ENCODE peak calls at places on chromosomes 16 and 17, in six cellular contexts. N is left ventricle myocardium inferior, X is adrenal gland, Y is colonic mucosa, G is lung, R is lower lobe of right lung. F is an unnamed sample.

GRCh38 chr17:1304962-1305361 is 25.5 kb downstream of the TRARG1 start:
- DNase-seq in N (no peak), R (no peak), G (no peak), Y (no peak), X (no peak), F (no peak)

GRCh38 chr16:68041783-68042182 is 18.7 kb downstream of the DUS2 start:
- DNase-seq in R (no peak), Y (no peak), G (no peak), X (no peak), N (no peak), F (no peak)

GRCh38 chr16:77234611-77235010 is 35.4 kb downstream of the SYCE1L start:
- DNase-seq in G (no peak), Y (no peak), X (no peak), N (no peak), R (no peak), F (no peak)

GRCh38 chr17:49565948-49566491 is 9.7 kb upstream of the NXPH3 start:
- DNase-seq in X (peak; percentile 49), Y (no peak), R (peak; percentile 88), G (peak; percentile 89), N (peak; percentile 74), F (peak; percentile 87)

GRCh38 chr17:66976379-66976663 is 11.8 kb downstream of the CACNG4 start:
- DNase-seq in R (no peak), N (no peak), Y (no peak), X (no peak), G (no peak), F (no peak)

GRCh38 chr16:30722443-30722842 is 23.5 kb downstream of the SRCAP start:
- DNase-seq in N (no peak), X (no peak), Y (no peak), G (no peak), R (no peak), F (no peak)

GRCh38 chr17:27494192-27495091 is 38.2 kb downstream of the KSR1 start:
- DNase-seq in X (peak; percentile 89), N (peak; percentile 67), R (peak; percentile 86), Y (peak; percentile 93), G (peak; percentile 83), F (peak; percentile 87)

GRCh38 chr16:87654826-87655225 is 52.5 kb downstream of the JPH3 start:
- DNase-seq in X (no peak), Y (no peak), R (no peak), N (no peak), G (no peak), F (no peak)

DNA sequence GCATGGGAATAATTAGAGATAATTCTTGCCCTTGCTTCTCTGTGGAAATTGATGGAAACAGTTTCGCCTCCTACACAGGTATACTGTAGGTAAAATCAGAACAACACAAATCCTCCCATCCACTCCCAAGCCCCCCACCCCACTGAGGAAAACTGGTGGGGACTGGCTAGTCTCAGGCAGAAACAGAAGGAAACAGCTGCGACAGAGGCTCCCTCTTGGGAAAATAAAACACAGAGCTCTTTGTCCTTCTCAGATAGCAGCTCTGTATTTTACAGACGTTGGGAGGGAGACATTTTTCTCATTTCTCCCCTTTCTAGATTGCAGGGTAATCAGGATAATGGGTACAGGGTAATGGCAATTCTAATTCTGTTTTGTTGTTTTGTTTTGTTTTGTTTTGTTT is 1.1 kb downstream of the SLFN13 start:
- DNase-seq in N (no peak), Y (no peak), G (no peak), R (no peak), X (no peak), F (no peak)
- H3K4me1 ChIP-seq in N (peaks cover 25% of the 10 kb centered on the region), Y (no peaks in the 10 kb centered on the region), G (peaks cover 5% of the 10 kb centered on the region), R (peaks cover 14% of the 10 kb centered on the region), X (no peaks in the 10 kb centered on the region), F (no peaks in the 10 kb centered on the region)

DNA sequence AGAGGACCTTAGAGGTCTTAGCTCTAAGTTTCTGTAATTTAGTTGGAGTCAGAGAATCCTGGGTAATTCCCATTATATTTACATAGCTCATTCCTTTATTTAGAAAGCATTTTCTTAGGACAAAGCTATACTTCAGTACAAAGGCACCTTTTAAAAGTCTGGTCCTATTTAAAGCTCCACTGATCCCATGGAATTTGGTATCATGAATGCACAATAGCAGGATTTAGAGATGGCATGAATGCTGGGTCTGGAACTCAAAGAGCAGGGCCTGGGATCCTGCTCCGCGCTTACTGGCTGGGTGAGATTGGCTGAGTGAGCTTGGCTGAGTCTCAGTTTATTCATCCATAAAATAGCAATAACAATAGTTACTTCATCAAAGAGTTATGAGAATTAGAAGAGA is 4.8 kb downstream of the KRT23 start:
- DNase-seq in G (no peak), R (no peak), Y (no peak), N (no peak), X (no peak), F (no peak)
- H3K4me1 ChIP-seq in G (no peaks in the 10 kb centered on the region), R (no peaks in the 10 kb centered on the region), Y (no peaks in the 10 kb centered on the region), N (no peaks in the 10 kb centered on the region), X (no peaks in the 10 kb centered on the region), F (no peaks in the 10 kb centered on the region)

GRCh38 chr16:66906916-66907836 is 11.5 kb downstream of the CDH16 start:
- DNase-seq in N (no peak), Y (no peak), X (no peak), G (no peak), R (peak; percentile 21), F (no peak)
- H3K4me1 ChIP-seq in N (peaks cover 45% of the 10 kb centered on the region), Y (no peaks in the 10 kb centered on the region), X (peaks cover 10% of the 10 kb centered on the region), G (peaks cover 7% of the 10 kb centered on the region), R (peaks cover 21% of the 10 kb centered on the region), F (peaks cover 44% of the 10 kb centered on the region)

GRCh38 chr17:8051831-8052230 is 13.0 kb downstream of the ALOX15B start:
- DNase-seq in R (no peak), G (no peak), X (no peak), N (no peak), Y (no peak), F (no peak)

GRCh38 chr17:8055851-8056231 is 17.0 kb downstream of the ALOX15B start:
- DNase-seq in G (no peak), X (no peak), Y (no peak), R (peak; percentile 45), N (no peak), F (no peak)

GRCh38 chr17:8052256-8053252 is 13.7 kb downstream of the ALOX15B start:
- DNase-seq in G (no peak), N (no peak), Y (no peak), X (no peak), R (no peak), F (no peak)

GRCh38 chr17:8056232-8056975 is 17.5 kb downstream of the ALOX15B start:
- DNase-seq in X (peak; percentile 44), Y (peak; percentile 36), G (peak; percentile 80), N (no peak), R (peak; percentile 81), F (peak; percentile 81)

DNA sequence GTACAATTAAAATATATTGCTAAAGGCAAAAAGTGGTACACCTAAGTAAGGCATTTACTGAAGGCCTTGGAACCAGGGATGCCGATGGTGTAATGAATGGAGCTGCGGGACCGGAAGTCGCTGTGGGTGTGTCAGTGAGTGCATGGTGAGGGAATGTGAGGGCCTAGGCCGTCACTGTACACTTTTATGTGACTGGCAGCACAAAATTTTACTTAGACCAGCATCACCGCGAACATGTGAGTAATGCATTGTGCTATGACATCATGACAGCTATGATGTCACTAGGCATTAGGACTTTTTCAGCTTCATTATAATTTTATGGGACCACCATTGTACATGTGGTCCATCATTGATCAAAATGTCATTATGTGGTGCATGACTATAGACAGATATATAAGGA is 14.7 kb downstream of the ALOX15B start:
- DNase-seq in R (no peak), N (no peak), X (no peak), G (no peak), Y (no peak), F (no peak)
- H3K4me1 ChIP-seq in R (peaks cover 25% of the 10 kb centered on the region), N (no peaks in the 10 kb centered on the region), X (no peaks in the 10 kb centered on the region), G (peaks cover 2% of the 10 kb centered on the region), Y (no peaks in the 10 kb centered on the region), F (peaks cover 18% of the 10 kb centered on the region)

DNA sequence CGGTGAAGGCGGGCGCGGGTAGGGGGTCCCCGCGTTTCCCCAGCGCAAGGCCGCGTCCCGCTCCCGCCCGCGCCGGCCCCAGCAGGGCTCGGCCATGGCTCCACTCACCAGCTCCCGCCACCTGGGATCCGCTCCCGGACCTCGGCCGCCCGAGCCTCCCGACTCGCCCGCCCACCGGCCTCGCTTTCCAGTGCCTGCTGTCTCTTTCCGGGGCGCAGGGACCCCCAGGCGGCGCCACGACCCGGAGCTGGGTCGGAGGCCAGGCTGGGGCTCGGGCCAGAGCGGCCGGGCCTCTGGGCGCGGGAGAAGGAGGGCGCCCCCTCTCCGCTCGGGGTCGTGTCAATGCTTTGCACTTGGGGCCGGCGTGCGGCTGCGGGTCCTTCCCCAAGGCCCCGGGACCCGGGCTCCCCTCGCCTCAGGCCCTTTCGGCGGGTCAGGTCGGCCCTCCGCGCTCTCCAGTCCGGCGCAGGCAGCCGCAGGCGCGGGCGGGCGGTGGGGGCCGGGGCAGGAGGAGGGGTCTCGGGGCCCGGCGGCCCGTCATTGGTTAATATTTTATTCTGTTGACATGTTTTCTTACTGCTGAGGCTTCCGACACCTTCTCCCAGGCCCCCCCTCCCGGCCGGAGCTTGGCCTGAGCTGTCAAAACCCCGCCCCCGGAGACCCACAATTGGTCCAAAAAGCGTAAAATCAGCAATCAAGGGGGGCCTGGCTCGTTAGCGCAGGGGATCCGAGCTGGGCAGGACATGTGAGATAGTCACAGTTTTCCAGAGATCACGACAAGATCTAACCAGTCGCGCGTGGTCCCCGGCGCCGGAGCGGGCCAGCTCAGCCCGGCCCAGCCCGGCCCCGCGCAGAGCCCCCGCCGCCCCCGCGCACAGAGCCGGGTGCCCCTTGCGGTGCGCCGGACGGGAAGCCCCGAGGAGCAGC is at the start of gene TBX2:
- DNase-seq in R (peak; percentile 71), N (peak; percentile 88), G (peak; percentile 74), X (peak; percentile 65), Y (peak; percentile 50), F (peak; percentile 51)
- H3K4me1 ChIP-seq in R (peaks cover 49% of the 10 kb centered on the region), N (peaks cover 67% of the 10 kb centered on the region), G (peaks cover 18% of the 10 kb centered on the region), X (peaks cover 38% of the 10 kb centered on the region), Y (peaks cover 8% of the 10 kb centered on the region), F (peaks cover 71% of the 10 kb centered on the region)

GRCh38 chr17:38741853-38742421 is 6.2 kb downstream of the PCGF2 start:
- DNase-seq in R (peak; percentile 68), N (peak; percentile 62), Y (peak; percentile 86), X (peak; percentile 16), G (no peak), F (peak; percentile 83)
- H3K4me1 ChIP-seq in R (peaks cover 50% of the 10 kb centered on the region), N (peaks cover 69% of the 10 kb centered on the region), Y (peaks cover 21% of the 10 kb centered on the region), X (peaks cover 42% of the 10 kb centered on the region), G (peaks cover 28% of the 10 kb centered on the region), F (peaks cover 44% of the 10 kb centered on the region)

GRCh38 chr17:82007228-82007494 is 15.5 kb downstream of the CENPX start:
- DNase-seq in N (no peak), G (no peak), R (no peak), Y (no peak), X (no peak), F (no peak)
- H3K4me1 ChIP-seq in N (peaks cover 62% of the 10 kb centered on the region), G (peaks cover 4% of the 10 kb centered on the region), R (peaks cover 12% of the 10 kb centered on the region), Y (no peaks in the 10 kb centered on the region), X (peaks cover 12% of the 10 kb centered on the region), F (peaks cover 6% of the 10 kb centered on the region)

GRCh38 chr17:35898283-35899070 is 18.3 kb upstream of the CCL5 start:
- DNase-seq in Y (peak; percentile 46), X (peak; percentile 16), G (peak; percentile 39), R (peak; percentile 55), N (peak; percentile 28), F (peak; percentile 88)

GRCh38 chr17:35894206-35894605 is 14.0 kb upstream of the CCL5 start:
- DNase-seq in Y (no peak), R (no peak), G (no peak), X (no peak), N (no peak), F (no peak)

GRCh38 chr17:35893751-35894150 is 13.6 kb upstream of the CCL5 start:
- DNase-seq in X (no peak), R (no peak), G (no peak), N (no peak), Y (no peak), F (no peak)

GRCh38 chr17:35896011-35896587 is 15.9 kb upstream of the CCL5 start:
- DNase-seq in Y (no peak), X (no peak), R (no peak), N (no peak), G (no peak), F (no peak)

GRCh38 chr17:35895602-35896001 is 15.4 kb upstream of the CCL5 start:
- DNase-seq in X (no peak), R (no peak), G (no peak), N (no peak), Y (no peak), F (no peak)
- H3K4me1 ChIP-seq in X (no peaks in the 10 kb centered on the region), R (no peaks in the 10 kb centered on the region), G (no peaks in the 10 kb centered on the region), N (no peaks in the 10 kb centered on the region), Y (no peaks in the 10 kb centered on the region), F (no peaks in the 10 kb centered on the region)

F was measured in stomach.